ENCODE peak calls at places on chromosomes 6 and 20, in six cellular contexts. K is GM12878, O is H1, Y is GM12891, P is HepG2, C is K562. X is an unnamed sample.

GRCh38 chr6:81834141-81834621 is 81.7 kb upstream of the TENT5A start:
- DNase-seq in P (no peak), K (no peak), Y (no peak), C (no peak), O (no peak), X (no peak)

GRCh38 chr20:40279390-40279789 is 409.6 kb downstream of the MAFB start:
- DNase-seq in K (no peak), C (no peak), Y (no peak), O (no peak), P (no peak), X (no peak)

GRCh38 chr20:17471606-17472187 is 59.5 kb downstream of the BFSP1 start:
- DNase-seq in C (no peak), O (peak), K (no peak), Y (no peak), P (no peak), X (no peak)

GRCh38 chr20:19288636-19289035 is 76.2 kb downstream of the SLC24A3 start:
- DNase-seq in Y (no peak), K (no peak), P (no peak), O (no peak), C (no peak), X (no peak)

GRCh38 chr20:54167909-54168872 is 5.6 kb downstream of the CYP24A1 start:
- DNase-seq in O (no peak), Y (no peak), C (no peak), K (no peak), P (peak), X (no peak)

GRCh38 chr20:59004493-59004762 is 2.6 kb downstream of the CTSZ start:
- DNase-seq in C (no peak), Y (peak), K (no peak), P (no peak), O (no peak), X (no peak)

GRCh38 chr20:37202267-37202943 is 23.1 kb upstream of the MROH8 start:
- DNase-seq in O (no peak), C (peak), K (no peak), Y (no peak), P (peak), X (no peak)

GRCh38 chr6:140041571-140042332 is 667.3 kb upstream of the CITED2 start:
- DNase-seq in K (no peak), C (no peak), Y (no peak), O (no peak), P (no peak), X (no peak)

GRCh38 chr6:154995241-154996162 is at the start of gene TIAM2:
- DNase-seq in Y (peak), C (no peak), O (peak), K (no peak), P (no peak), X (no peak)

GRCh38 chr6:4649728-4650127 is 126.5 kb upstream of the CDYL start:
- DNase-seq in P (no peak), K (no peak), C (no peak), O (no peak), Y (no peak), X (no peak)

GRCh38 chr6:83884523-83884922 is 25.0 kb downstream of the CYB5R4 start:
- DNase-seq in O (no peak), C (peak), K (peak), P (peak), Y (peak), X (no peak)

GRCh38 chr6:26205161-26205624 is 118.0 kb downstream of the HFE start:
- DNase-seq in Y (no peak), C (peak), K (no peak), P (peak), O (no peak), X (no peak)
- TF ChIP-seq POLR2A in Y (no peak), C (no peak), K (peak), P (peak), O (peak), X (no peak)

DNA sequence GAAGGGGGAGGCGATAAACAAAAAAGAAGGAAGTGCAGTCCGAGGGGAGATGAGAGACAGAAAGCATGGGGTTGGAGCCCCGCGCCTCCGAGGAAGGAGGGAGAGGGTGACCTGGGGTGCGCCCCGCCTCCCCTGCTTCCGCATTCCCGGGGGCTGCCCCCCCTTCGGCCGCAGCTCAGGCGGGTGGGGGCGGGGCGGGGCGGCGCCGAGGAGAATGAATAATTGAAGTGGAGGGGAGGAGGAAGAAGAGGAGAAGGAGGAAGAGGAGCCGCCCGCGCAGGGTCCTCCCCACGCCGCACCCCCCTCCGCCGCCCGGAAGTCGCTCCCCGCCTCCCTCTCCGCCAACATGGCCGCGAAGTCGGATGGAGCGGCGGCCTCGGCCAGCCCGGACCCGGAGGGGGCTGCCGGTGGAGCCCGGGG is at the start of gene XKR7:
- DNase-seq in K (no peak), P (no peak), Y (peak), C (peak), O (peak), X (no peak)
- TF ChIP-seq POLR2AphosphoS5 in K (no peak), P (no peak), Y (no peak), C (no peak), O (no peak), X (no peak)

GRCh38 chr6:166470029-166470862 is 87.5 kb upstream of the MPC1 start:
- DNase-seq in C (no peak), Y (no peak), O (no peak), P (no peak), K (no peak), X (no peak)
- TF ChIP-seq TAF1 in C (no peak), Y (no peak), O (no peak), P (no peak), K (no peak), X (no peak)

GRCh38 chr6:113632220-113632864 is 224.8 kb upstream of the MARCKS start:
- DNase-seq in K (peak), P (peak), O (no peak), C (no peak), Y (no peak), X (no peak)
- TF ChIP-seq POLR2A in K (peak), P (peak), O (no peak), C (no peak), Y (peak), X (peak)

DNA sequence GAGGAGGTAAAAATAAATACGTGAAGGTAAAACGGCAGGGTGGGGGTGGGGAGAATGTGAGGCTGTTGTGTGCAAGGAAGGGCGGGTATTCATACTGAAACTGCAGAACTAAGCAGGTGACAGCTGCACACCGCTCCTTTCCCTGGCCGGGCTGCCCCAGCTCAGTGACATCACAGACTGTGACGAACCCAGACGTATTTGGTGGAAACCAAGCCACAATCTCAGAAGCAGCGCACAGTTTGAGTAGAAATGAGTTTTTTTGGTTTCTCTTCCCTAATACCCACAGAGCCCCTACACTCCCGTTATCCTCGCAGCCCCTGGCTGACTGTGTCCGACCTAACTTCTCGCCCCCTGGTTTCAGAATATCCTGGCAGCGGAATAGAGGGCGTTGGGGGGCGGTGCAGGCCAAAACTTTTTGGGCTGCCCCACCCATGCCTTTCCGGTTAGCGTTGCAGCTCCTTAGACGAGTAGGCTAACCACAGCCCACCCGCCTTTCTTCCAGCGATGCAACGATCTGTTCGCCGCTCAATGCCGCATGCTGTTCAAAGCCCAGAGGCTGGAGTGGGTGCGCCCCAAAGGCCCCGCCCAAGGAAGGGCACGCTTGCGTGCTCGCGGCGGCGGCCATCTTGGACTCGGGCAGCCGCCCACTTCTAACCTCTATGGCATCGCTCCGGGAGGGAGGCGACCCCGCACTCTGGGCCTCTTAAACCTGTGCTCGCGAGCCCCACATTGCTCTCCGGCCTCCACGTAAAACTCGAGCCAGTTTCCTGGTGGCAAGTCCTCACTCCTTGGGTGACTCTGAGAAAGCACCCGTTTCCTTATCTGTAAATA is 9.1 kb downstream of the BAK1 start:
- DNase-seq in Y (peak), C (peak), O (peak), K (peak), P (peak), X (peak)
- TF ChIP-seq POLR2AphosphoS5 in Y (peak), C (peak), O (peak), K (peak), P (peak), X (peak)

DNA sequence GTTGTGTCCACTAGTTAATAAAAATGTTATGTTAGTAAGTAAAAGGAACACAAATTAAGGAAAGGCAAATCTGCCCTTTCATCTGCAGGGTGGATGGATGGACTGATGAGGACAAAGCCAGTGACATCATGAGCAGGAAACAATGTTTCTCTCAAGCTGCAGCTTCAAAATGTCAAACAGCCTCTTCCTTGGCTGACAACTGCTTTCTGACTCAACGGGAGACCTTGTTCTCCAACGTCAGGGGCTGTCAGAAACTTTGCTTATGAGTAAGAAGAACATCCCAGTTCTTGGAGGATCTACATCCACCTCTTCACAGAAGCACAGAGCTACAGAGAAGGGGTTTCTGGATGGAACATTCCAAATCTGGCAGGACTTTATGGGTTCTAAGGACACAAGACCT is 6.0 kb downstream of the CST2 start:
- DNase-seq in O (no peak), Y (no peak), C (no peak), P (no peak), K (no peak), X (no peak)
- TF ChIP-seq TAF1 in O (no peak), Y (no peak), C (no peak), P (no peak), K (no peak), X (no peak)

DNA sequence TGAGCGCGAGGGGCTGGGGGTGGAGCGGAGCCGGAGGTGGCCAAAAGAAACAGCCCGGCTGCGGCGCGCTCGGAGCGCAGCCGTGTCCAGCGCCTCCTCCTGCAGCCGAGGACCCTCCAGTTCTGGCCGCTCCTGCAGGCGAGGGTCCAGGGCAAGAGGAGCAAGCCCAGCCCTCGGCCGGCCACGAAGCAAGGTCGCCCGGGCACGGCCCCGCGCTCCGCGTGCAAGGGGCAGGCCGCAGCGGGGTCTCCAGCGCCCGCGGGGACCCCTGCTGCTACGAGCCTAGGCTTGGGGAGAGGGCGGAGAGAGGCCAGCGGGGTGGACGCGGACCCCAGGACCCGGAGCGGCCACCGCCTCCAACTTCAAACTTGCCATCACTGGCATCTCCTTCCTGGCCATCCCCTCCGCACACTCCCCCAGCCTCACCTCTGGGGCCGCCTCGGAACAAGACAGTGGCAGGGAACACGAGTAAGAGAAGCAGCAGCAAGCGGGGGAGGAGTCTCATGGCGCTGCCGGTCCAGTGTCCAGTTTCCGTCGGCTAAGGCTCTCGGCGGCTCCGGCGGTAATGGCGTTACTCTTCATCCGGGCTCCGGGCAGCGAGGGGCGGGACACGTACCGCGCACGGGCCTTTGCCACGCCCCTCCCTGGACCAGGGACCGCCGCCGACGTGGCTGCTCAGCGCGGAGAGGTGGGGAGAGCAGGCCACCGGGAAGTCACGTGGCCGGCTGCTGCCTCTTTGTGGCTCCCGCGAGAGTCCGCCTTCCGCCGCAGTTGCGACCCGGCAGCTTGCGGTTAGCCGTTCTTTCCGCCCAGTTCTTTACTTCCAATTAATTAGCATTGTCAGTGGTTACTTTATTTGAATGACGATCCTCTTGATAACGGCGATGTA is at the start of gene SSR1:
- DNase-seq in P (peak), O (peak), K (peak), Y (peak), C (peak), X (peak)
- TF ChIP-seq POLR2A in P (peak), O (peak), K (peak), Y (peak), C (peak), X (peak)

GRCh38 chr20:25573288-25574251 is 11.8 kb downstream of the NINL start:
- DNase-seq in P (no peak), K (no peak), O (no peak), C (no peak), Y (no peak), X (no peak)
- TF ChIP-seq POLR2AphosphoS5 in P (no peak), K (no peak), O (no peak), C (no peak), Y (no peak), X (no peak)

DNA sequence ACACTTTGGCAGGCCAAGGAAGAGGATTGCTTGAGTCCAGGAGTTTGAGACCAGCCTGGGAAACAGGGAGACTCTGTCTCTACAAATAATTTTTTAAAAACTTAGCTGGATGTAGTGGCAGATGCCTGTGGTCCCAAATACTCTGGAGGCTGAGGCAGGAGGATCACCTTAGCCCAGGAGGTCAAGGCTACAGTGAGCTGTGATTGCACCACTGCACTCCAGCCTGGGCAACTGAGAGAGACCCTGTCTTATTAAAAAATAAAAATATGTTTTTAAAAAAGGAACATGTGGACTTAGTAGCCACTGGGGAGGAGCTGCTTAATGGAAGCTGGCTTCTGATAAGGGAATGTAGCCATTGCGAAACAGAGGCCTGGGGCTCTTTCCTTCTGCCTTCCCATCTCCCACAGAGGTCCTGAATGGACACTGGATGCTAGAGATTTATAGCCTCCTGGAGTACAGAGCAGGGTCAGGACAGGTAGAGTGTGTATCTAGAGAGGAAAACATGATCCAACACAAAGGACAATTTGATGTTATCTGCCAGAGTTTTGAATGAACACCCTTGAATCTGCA is 21.7 kb upstream of the GMNN start:
- DNase-seq in O (no peak), Y (no peak), P (peak), K (no peak), C (no peak), X (no peak)
- TF ChIP-seq TAF1 in O (no peak), Y (no peak), P (no peak), K (no peak), C (no peak), X (no peak)